ENCODE peak calls at places on chromosomes 12 and 14, in nine cellular contexts. K, U, R, Z, D, M, G, P and F are unnamed samples.

GRCh38 chr12:88052686-88053085 is 23.5 kb upstream of the C12orf50 start:
- DNase-seq in K (no peak), U (no peak), R (peak), Z (peak), D (peak), M (peak), G (peak), P (no peak), F (peak)

GRCh38 chr12:104687823-104688573 is 231.2 kb downstream of the CHST11 start:
- DNase-seq in K (peak), U (no peak), R (no peak), Z (no peak), D (no peak), M (no peak), G (no peak), P (no peak), F (no peak)

GRCh38 chr12:31931796-31932715 is 27.2 kb upstream of the RESF1 start:
- DNase-seq in K (no peak), U (no peak), R (no peak), Z (no peak), D (no peak), M (no peak), G (no peak), P (no peak), F (no peak)

GRCh38 chr12:120100630-120101029 is 15.9 kb downstream of the RAB35 start:
- DNase-seq in K (no peak), U (peak), R (peak), Z (peak), D (peak), M (peak), G (no peak), P (peak), F (peak)

GRCh38 chr12:111767362-111768158 is 827 bp downstream of the ALDH2 start:
- DNase-seq in K (no peak), U (no peak), R (no peak), Z (no peak), D (peak), M (peak), G (no peak), P (no peak), F (no peak)

GRCh38 chr12:22543246-22544037 is 900 bp downstream of the C2CD5 start:
- DNase-seq in K (peak), U (peak), R (peak), Z (peak), D (peak), M (peak), G (peak), P (peak), F (peak)

GRCh38 chr12:1638167-1638566 is 9.1 kb downstream of the WNT5B start:
- DNase-seq in K (no peak), U (no peak), R (no peak), Z (no peak), D (no peak), M (no peak), G (no peak), P (no peak), F (no peak)

GRCh38 chr12:20505056-20505455 is 136.7 kb downstream of the PDE3A start:
- DNase-seq in K (no peak), U (no peak), R (no peak), Z (no peak), D (peak), M (no peak), G (no peak), P (no peak), F (no peak)

GRCh38 chr12:53090105-53090504 is 7.4 kb upstream of the IGFBP6 start:
- DNase-seq in K (no peak), U (no peak), R (no peak), Z (no peak), D (no peak), M (no peak), G (no peak), P (no peak), F (no peak)

GRCh38 chr12:119115296-119115905 is 63.3 kb upstream of the HSPB8 start:
- DNase-seq in K (peak), U (no peak), R (peak), Z (no peak), D (peak), M (peak), G (no peak), P (peak), F (peak)

GRCh38 chr12:76032043-76032981 is 736 bp upstream of the PHLDA1 start:
- DNase-seq in K (no peak), U (peak), R (peak), Z (peak), D (peak), M (peak), G (peak), P (no peak), F (peak)

GRCh38 chr12:121620328-121620891 is 5.9 kb upstream of the ORAI1 start:
- DNase-seq in K (no peak), U (no peak), R (no peak), Z (no peak), D (no peak), M (no peak), G (no peak), P (no peak), F (no peak)

GRCh38 chr12:71639341-71639760 is 24.3 kb downstream of the ZFC3H1 start:
- DNase-seq in K (no peak), U (no peak), R (no peak), Z (no peak), D (no peak), M (no peak), G (peak), P (no peak), F (no peak)

GRCh38 chr14:57897148-57897547 is 31.3 kb upstream of the SLC35F4 start:
- DNase-seq in K (no peak), U (no peak), R (no peak), Z (no peak), D (no peak), M (no peak), G (no peak), P (no peak), F (no peak)

GRCh38 chr12:58310828-58311273 is 369.5 kb downstream of the ATP23 start:
- DNase-seq in K (no peak), U (no peak), R (no peak), Z (no peak), D (peak), M (peak), G (peak), P (no peak), F (peak)

GRCh38 chr14:87483651-87484260 is 509.2 kb downstream of the GALC start:
- DNase-seq in K (no peak), U (peak), R (peak), Z (no peak), D (peak), M (no peak), G (peak), P (no peak), F (peak)

GRCh38 chr14:52175982-52176502 is 91.5 kb upstream of the PTGDR start:
- DNase-seq in K (no peak), U (no peak), R (no peak), Z (no peak), D (no peak), M (no peak), G (no peak), P (no peak), F (no peak)

GRCh38 chr14:103418508-103418818 is 33.2 kb downstream of the MARK3 start:
- DNase-seq in K (peak), U (no peak), R (no peak), Z (no peak), D (peak), M (peak), G (peak), P (no peak), F (peak)

GRCh38 chr12:61291647-61292046 is 968.6 kb upstream of the USP15 start:
- DNase-seq in K (no peak), U (no peak), R (no peak), Z (no peak), D (no peak), M (no peak), G (peak), P (no peak), F (no peak)

GRCh38 chr12:90828621-90829020 is 126.4 kb downstream of the CCER1 start:
- DNase-seq in K (no peak), U (no peak), R (no peak), Z (no peak), D (no peak), M (no peak), G (no peak), P (no peak), F (no peak)

GRCh38 chr12:130632582-130633174 is 83.4 kb downstream of the RIMBP2 start:
- DNase-seq in K (no peak), U (no peak), R (no peak), Z (no peak), D (no peak), M (no peak), G (no peak), P (no peak), F (no peak)

GRCh38 chr12:4539167-4539870 is 629 bp downstream of the RAD51AP1 start:
- DNase-seq in K (no peak), U (no peak), R (no peak), Z (no peak), D (no peak), M (no peak), G (peak), P (no peak), F (no peak)

GRCh38 chr14:91417134-91417982 is at the start of gene CCDC88C:
- DNase-seq in K (no peak), U (peak), R (peak), Z (peak), D (no peak), M (no peak), G (no peak), P (peak), F (no peak)

GRCh38 chr12:46154221-46154975 is 114.4 kb downstream of the SLC38A1 start:
- DNase-seq in K (no peak), U (no peak), R (no peak), Z (no peak), D (peak), M (peak), G (peak), P (no peak), F (peak)

GRCh38 chr12:76031081-76031413 is 529 bp downstream of the PHLDA1 start:
- DNase-seq in K (no peak), U (no peak), R (no peak), Z (no peak), D (no peak), M (no peak), G (no peak), P (no peak), F (no peak)

GRCh38 chr14:49497725-49498348 is 88.3 kb downstream of the RPS29 start:
- DNase-seq in K (peak), U (no peak), R (no peak), Z (no peak), D (peak), M (peak), G (peak), P (no peak), F (peak)

GRCh38 chr14:69625299-69626131 is 14.1 kb downstream of the SUSD6 start:
- DNase-seq in K (no peak), U (peak), R (peak), Z (peak), D (peak), M (peak), G (peak), P (peak), F (peak)

GRCh38 chr12:96241484-96242256 is 47.5 kb downstream of the ELK3 start:
- DNase-seq in K (no peak), U (no peak), R (no peak), Z (no peak), D (peak), M (peak), G (no peak), P (peak), F (peak)

GRCh38 chr12:93502802-93503623 is 35.7 kb downstream of the MRPL42 start:
- DNase-seq in K (no peak), U (peak), R (peak), Z (no peak), D (peak), M (peak), G (peak), P (peak), F (peak)

GRCh38 chr12:90305379-90305778 is 596.7 kb upstream of the ATP2B1 start:
- DNase-seq in K (no peak), U (no peak), R (no peak), Z (no peak), D (no peak), M (no peak), G (peak), P (no peak), F (no peak)

GRCh38 chr14:105012171-105012985 is 8.5 kb downstream of the CDCA4 start:
- DNase-seq in K (no peak), U (peak), R (no peak), Z (no peak), D (no peak), M (no peak), G (no peak), P (no peak), F (no peak)
- TF ChIP-seq CTCF in K (peak), U (no peak), R (no peak), Z (no peak), D (peak), M (no peak), G (peak), P (no peak), F (peak)

GRCh38 chr14:79248771-79249170 is 962.5 kb downstream of the DIO2 start:
- DNase-seq in K (no peak), U (no peak), R (no peak), Z (no peak), D (no peak), M (no peak), G (no peak), P (no peak), F (no peak)

GRCh38 chr14:79253576-79253975 is 957.7 kb downstream of the DIO2 start:
- DNase-seq in K (no peak), U (no peak), R (no peak), Z (no peak), D (no peak), M (no peak), G (no peak), P (no peak), F (no peak)

GRCh38 chr14:79251278-79251677 is 960.0 kb downstream of the DIO2 start:
- DNase-seq in K (no peak), U (no peak), R (no peak), Z (no peak), D (no peak), M (no peak), G (no peak), P (no peak), F (no peak)

GRCh38 chr14:79256311-79256879 is 954.9 kb downstream of the DIO2 start:
- DNase-seq in K (no peak), U (no peak), R (no peak), Z (no peak), D (no peak), M (no peak), G (no peak), P (no peak), F (no peak)

GRCh38 chr14:79254069-79254775 is 957.1 kb downstream of the DIO2 start:
- DNase-seq in K (no peak), U (no peak), R (no peak), Z (no peak), D (peak), M (peak), G (no peak), P (no peak), F (peak)
- H3K4me3 ChIP-seq in K (no peak), U (no peak), R (no peak), Z (no peak), D (no peak), M (no peak), G (no peak), P (no peak), F (no peak)

GRCh38 chr12:113310489-113310888 is 24.4 kb downstream of the SLC8B1 start:
- DNase-seq in K (no peak), U (no peak), R (no peak), Z (no peak), D (no peak), M (no peak), G (peak), P (no peak), F (peak)
- TF ChIP-seq CTCF in K (no peak), U (no peak), R (no peak), Z (no peak), D (peak), M (peak), G (peak), P (no peak), F (peak)

GRCh38 chr14:61571931-61572330 is 123.4 kb upstream of the HIF1A start:
- DNase-seq in K (no peak), U (no peak), R (no peak), Z (peak), D (no peak), M (peak), G (no peak), P (no peak), F (no peak)

GRCh38 chr14:61574514-61574807 is 120.9 kb upstream of the HIF1A start:
- DNase-seq in K (no peak), U (no peak), R (no peak), Z (no peak), D (no peak), M (no peak), G (no peak), P (no peak), F (no peak)

GRCh38 chr14:61575126-61575525 is 120.2 kb upstream of the HIF1A start:
- DNase-seq in K (no peak), U (no peak), R (no peak), Z (no peak), D (no peak), M (no peak), G (no peak), P (no peak), F (no peak)

GRCh38 chr14:61573748-61574513 is 121.4 kb upstream of the HIF1A start:
- DNase-seq in K (no peak), U (no peak), R (no peak), Z (no peak), D (peak), M (peak), G (peak), P (no peak), F (peak)

GRCh38 chr14:61573321-61573720 is 122.0 kb upstream of the HIF1A start:
- DNase-seq in K (no peak), U (no peak), R (no peak), Z (peak), D (no peak), M (no peak), G (no peak), P (no peak), F (no peak)
- H3K4me3 ChIP-seq in K (no peak), U (no peak), R (no peak), Z (no peak), D (no peak), M (no peak), G (no peak), P (no peak), F (no peak)